ENCODE peak calls at places on chromosome 4, in seven cellular contexts. E is heart right ventricle, R is IMR-90, Q is A673, B is left lung, F is trophoblast cell, N is GM23248. V is an unnamed sample.
A peak's percentile ranks its signal among the peaks of the same experiment; 100 is the strongest.

GRCh38 chr4:158782539-158783360 is 13.9 kb downstream of the FNIP2 start:
- DNase-seq in F (no peak), E (no peak), B (no peak), Q (no peak), R (peak; percentile 61), N (peak; percentile 70), V (peak; percentile 70)

GRCh38 chr4:111821342-111821741 is 323.9 kb upstream of the FAM241A start:
- DNase-seq in Q (no peak), R (no peak), B (no peak), E (no peak), F (peak; percentile 80), N (no peak), V (no peak)

GRCh38 chr4:40325406-40326019 is 9.6 kb upstream of the CHRNA9 start:
- DNase-seq in B (no peak), F (peak; percentile 86), N (peak; percentile 86), Q (peak; percentile 87), R (peak; percentile 72), E (no peak), V (peak; percentile 62)

GRCh38 chr4:37487668-37488067 is 198.5 kb downstream of the RELL1 start:
- DNase-seq in Q (no peak), N (no peak), R (no peak), E (no peak), F (no peak), B (no peak), V (no peak)

GRCh38 chr4:7800410-7800809 is 139.3 kb downstream of the AFAP1 start:
- DNase-seq in Q (no peak), N (no peak), F (no peak), E (no peak), B (no peak), R (no peak), V (no peak)

GRCh38 chr4:114087596-114088230 is 108.3 kb upstream of the ARSJ start:
- DNase-seq in N (peak; percentile 83), E (no peak), B (no peak), Q (peak; percentile 24), F (no peak), R (peak; percentile 87), V (no peak)

GRCh38 chr4:150280081-150280950 is 202.1 kb downstream of the DCLK2 start:
- DNase-seq in N (peak; percentile 92), F (peak; percentile 34), Q (peak; percentile 55), B (no peak), R (peak; percentile 86), E (no peak), V (no peak)

GRCh38 chr4:102564399-102564921 is 63.3 kb downstream of the NFKB1 start:
- DNase-seq in E (no peak), N (peak; percentile 85), R (peak; percentile 81), Q (peak; percentile 43), B (no peak), F (peak; percentile 38), V (no peak)

GRCh38 chr4:7823416-7823824 is 116.2 kb downstream of the AFAP1 start:
- DNase-seq in Q (no peak), R (no peak), B (no peak), E (peak; percentile 88), N (peak; percentile 46), F (no peak), V (peak; percentile 55)

GRCh38 chr4:113878718-113879117 is 100.7 kb downstream of the ARSJ start:
- DNase-seq in B (no peak), E (no peak), R (peak; percentile 57), F (no peak), Q (peak; percentile 29), N (peak; percentile 39), V (no peak)

GRCh38 chr4:67929447-67929846 is 33.8 kb downstream of the TMPRSS11A start:
- DNase-seq in N (peak; percentile 33), E (no peak), Q (peak; percentile 22), F (no peak), B (no peak), R (peak; percentile 32), V (no peak)

GRCh38 chr4:73801692-73802091 is 34.8 kb upstream of the CXCL6 start:
- DNase-seq in E (no peak), Q (no peak), B (no peak), R (no peak), N (no peak), F (no peak), V (no peak)

GRCh38 chr4:19883841-19884240 is 367.9 kb upstream of the SLIT2 start:
- DNase-seq in N (peak; percentile 61), B (no peak), R (peak; percentile 65), Q (no peak), E (no peak), F (no peak), V (no peak)

GRCh38 chr4:187010052-187010451 is 286.4 kb upstream of the FAT1 start:
- DNase-seq in Q (no peak), E (no peak), F (peak; percentile 32), N (peak; percentile 8), R (peak; percentile 47), B (no peak), V (no peak)

GRCh38 chr4:144903953-144904711 is 193.9 kb downstream of the ANAPC10 start:
- DNase-seq in B (no peak), R (no peak), E (no peak), N (peak; percentile 4), F (peak; percentile 53), Q (peak; percentile 17), V (no peak)

GRCh38 chr4:169120624-169121023 is 110.6 kb upstream of the CBR4 start:
- DNase-seq in R (no peak), B (no peak), Q (no peak), F (no peak), N (no peak), E (no peak), V (no peak)

GRCh38 chr4:102311407-102311806 is 33.9 kb downstream of the SLC39A8 start:
- DNase-seq in Q (no peak), R (no peak), E (no peak), B (no peak), N (no peak), F (no peak), V (no peak)

GRCh38 chr4:124713213-124713592 is 671 bp upstream of the ANKRD50 start:
- DNase-seq in E (peak; percentile 82), F (peak; percentile 87), R (peak; percentile 79), B (peak; percentile 78), Q (peak; percentile 59), N (peak; percentile 84), V (peak; percentile 31)

GRCh38 chr4:137514401-137515116 is 17.7 kb downstream of the PCDH18 start:
- DNase-seq in F (no peak), N (peak; percentile 23), E (no peak), B (no peak), Q (no peak), R (no peak), V (no peak)

GRCh38 chr4:139501531-139502311 is 47.8 kb downstream of the RAB33B start:
- DNase-seq in R (no peak), B (no peak), N (peak; percentile 26), F (peak; percentile 37), Q (no peak), E (no peak), V (no peak)

GRCh38 chr4:139502312-139502946 is 48.5 kb downstream of the RAB33B start:
- DNase-seq in B (peak; percentile 35), E (no peak), R (no peak), Q (no peak), F (no peak), N (peak; percentile 23), V (no peak)

GRCh38 chr4:139506774-139507173 is 49.2 kb downstream of the SETD7 start:
- DNase-seq in N (no peak), R (no peak), Q (no peak), B (no peak), E (peak; percentile 24), F (no peak), V (no peak)

GRCh38 chr4:139503622-139504166 is 49.8 kb downstream of the RAB33B start:
- DNase-seq in F (no peak), B (no peak), Q (no peak), R (no peak), N (no peak), E (no peak), V (no peak)

GRCh38 chr4:139501117-139501516 is 47.2 kb downstream of the RAB33B start:
- DNase-seq in Q (no peak), F (no peak), N (peak; percentile 48), B (no peak), E (no peak), R (no peak), V (no peak)
- H3K27ac ChIP-seq in Q (no peak overlapping the region), F (no peak overlapping the region), N (no peak overlapping the region), B (no peak overlapping the region), E (no peak overlapping the region), R (no peak overlapping the region), V (no peak overlapping the region)

GRCh38 chr4:140703463-140703862 is 52.7 kb downstream of the TBC1D9 start:
- DNase-seq in E (no peak), B (no peak), N (no peak), R (peak; percentile 22), Q (no peak), F (no peak), V (no peak)

GRCh38 chr4:140705625-140706275 is 50.4 kb downstream of the TBC1D9 start:
- DNase-seq in E (no peak), B (no peak), Q (no peak), R (no peak), N (no peak), F (no peak), V (no peak)

GRCh38 chr4:140704964-140705363 is 51.2 kb downstream of the TBC1D9 start:
- DNase-seq in N (no peak), F (no peak), E (no peak), Q (no peak), B (no peak), R (no peak), V (no peak)

GRCh38 chr4:140704392-140704955 is 51.7 kb downstream of the TBC1D9 start:
- DNase-seq in R (no peak), B (no peak), E (no peak), F (no peak), N (no peak), Q (no peak), V (no peak)

DNA sequence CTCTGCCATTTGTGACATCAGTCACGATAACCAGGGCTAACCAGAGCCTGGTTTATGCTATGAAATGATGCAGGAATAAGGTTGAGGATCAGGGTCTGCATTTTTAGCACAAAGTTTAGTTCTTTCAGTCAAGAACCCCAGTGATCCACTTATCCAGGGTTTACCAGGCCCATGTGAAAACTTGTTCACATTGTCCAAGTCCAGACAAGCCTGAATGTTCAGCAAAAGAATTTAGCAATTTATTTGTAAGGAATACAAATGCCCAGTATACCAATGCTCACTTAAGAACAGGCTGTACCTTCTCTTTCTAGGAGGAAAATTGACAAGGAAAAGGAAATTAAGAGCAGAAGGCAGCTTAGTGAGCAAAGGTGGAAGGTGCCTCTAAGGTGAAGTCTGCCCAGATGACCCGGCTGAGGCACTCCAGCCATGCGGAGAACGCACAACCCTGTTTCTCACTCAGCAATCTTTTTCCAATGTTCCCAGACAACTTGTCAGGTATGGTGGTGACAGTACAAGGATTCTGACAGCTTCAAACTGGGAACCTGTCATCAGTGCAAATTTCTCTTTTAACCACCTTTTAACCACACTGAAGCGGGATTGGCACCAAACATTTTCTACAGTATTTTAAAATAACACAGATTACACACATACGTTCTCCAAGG is 54.0 kb downstream of the TBC1D9 start:
- DNase-seq in E (no peak), N (no peak), F (peak; percentile 25), R (no peak), B (no peak), Q (no peak), V (no peak)
- H3K27ac ChIP-seq in E (no peak overlapping the region), N (no peak overlapping the region), F (no peak overlapping the region), R (no peak overlapping the region), B (no peak overlapping the region), Q (no peak overlapping the region), V (no peak overlapping the region)

GRCh38 chr4:110287130-110287529 is 88.7 kb upstream of the ELOVL6 start:
- DNase-seq in B (no peak), E (no peak), R (peak; percentile 81), F (no peak), N (peak; percentile 94), Q (peak; percentile 63), V (peak; percentile 30)
- H3K27ac ChIP-seq in B (no peak overlapping the region), E (no peak overlapping the region), R (no peak overlapping the region), F (no peak overlapping the region), N (peak overlapping the region; percentile 9), Q (no peak overlapping the region), V (no peak overlapping the region)

GRCh38 chr4:92234393-92235176 is 69.2 kb upstream of the GRID2 start:
- DNase-seq in B (no peak), E (no peak), F (peak; percentile 60), R (peak; percentile 100), N (peak; percentile 92), Q (peak; percentile 1), V (peak; percentile 93)
- H3K27ac ChIP-seq in B (no peak overlapping the region), E (no peak overlapping the region), F (no peak overlapping the region), R (no peak overlapping the region), N (peak overlapping the region; percentile 52), Q (no peak overlapping the region), V (no peak overlapping the region)

V was measured in small intestine.